ENCODE peak calls at places on chromosomes 11 and 22, in five cellular contexts. O, S, D, K and B are unnamed samples.

GRCh38 chr11:134450186-134450585 is 38.1 kb upstream of the B3GAT1 start:
- DNase-seq in O (no peak), S (no peak), D (no peak), K (no peak), B (no peak)

GRCh38 chr11:46554205-46555162 is 39.3 kb downstream of the AMBRA1 start:
- DNase-seq in O (no peak), S (peak; percentile 81), D (peak; percentile 80), K (peak; percentile 30), B (peak; percentile 42)

GRCh38 chr11:104028476-104028875 is 8.0 kb upstream of the DDI1 start:
- DNase-seq in O (no peak), S (peak; percentile 82), D (peak; percentile 7), K (no peak), B (no peak)

GRCh38 chr22:32042924-32043323 is at the start of gene SLC5A1:
- DNase-seq in O (no peak), S (no peak), D (no peak), K (peak; percentile 90), B (peak; percentile 41)

GRCh38 chr11:69293819-69294505 is at the start of gene MYEOV:
- DNase-seq in O (no peak), S (peak; percentile 29), D (no peak), K (peak; percentile 82), B (peak; percentile 22)

GRCh38 chr11:123597859-123598258 is 56.6 kb downstream of the SCN3B start:
- DNase-seq in O (no peak), S (no peak), D (no peak), K (no peak), B (no peak)

GRCh38 chr22:48605856-48606255 is 1221.8 kb downstream of the BRD1 start:
- DNase-seq in O (no peak), S (no peak), D (no peak), K (no peak), B (no peak)

GRCh38 chr11:24842308-24842707 is 345.5 kb downstream of the LUZP2 start:
- DNase-seq in O (no peak), S (no peak), D (no peak), K (no peak), B (no peak)

GRCh38 chr22:38956551-38956950 is 858 bp upstream of the APOBEC3A start:
- DNase-seq in O (no peak), S (no peak), D (no peak), K (no peak), B (no peak)

GRCh38 chr11:92251980-92252379 is 27.4 kb downstream of the FAT3 start:
- DNase-seq in O (no peak), S (peak; percentile 54), D (peak; percentile 68), K (no peak), B (no peak)

GRCh38 chr22:47540011-47540410 is 777.6 kb downstream of the TBC1D22A start:
- DNase-seq in O (no peak), S (no peak), D (no peak), K (no peak), B (no peak)

GRCh38 chr22:31062566-31063230 is 18.4 kb upstream of the SMTN start:
- DNase-seq in O (no peak), S (no peak), D (no peak), K (no peak), B (no peak)

GRCh38 chr22:46983046-46983445 is 220.6 kb downstream of the TBC1D22A start:
- DNase-seq in O (no peak), S (no peak), D (no peak), K (no peak), B (no peak)

GRCh38 chr11:68206211-68206610 is 6.9 kb downstream of the KMT5B start:
- DNase-seq in O (no peak), S (peak; percentile 76), D (peak; percentile 69), K (peak; percentile 54), B (no peak)

GRCh38 chr11:108144615-108145014 is 23.2 kb downstream of the ACAT1 start:
- DNase-seq in O (no peak), S (no peak), D (no peak), K (no peak), B (no peak)

GRCh38 chr11:128484172-128484571 is 103.2 kb downstream of the ETS1 start:
- DNase-seq in O (no peak), S (no peak), D (no peak), K (no peak), B (no peak)

GRCh38 chr22:49929553-49929979 is 11.1 kb downstream of the CRELD2 start:
- DNase-seq in O (peak; percentile 77), S (peak; percentile 53), D (no peak), K (peak; percentile 71), B (peak; percentile 66)

GRCh38 chr22:38964989-38965388 is 7.6 kb downstream of the APOBEC3A start:
- DNase-seq in O (no peak), S (no peak), D (no peak), K (peak; percentile 44), B (peak; percentile 78)

GRCh38 chr22:25085930-25086901 is 113.4 kb upstream of the CRYBB3 start:
- DNase-seq in O (peak; percentile 61), S (peak; percentile 49), D (no peak), K (no peak), B (peak; percentile 58)

GRCh38 chr22:31818481-31819392 is 64.9 kb downstream of the DEPDC5 start:
- DNase-seq in O (no peak), S (peak; percentile 5), D (peak; percentile 48), K (no peak), B (no peak)

GRCh38 chr11:60159284-60159683 is 23.6 kb downstream of the MS4A6A start:
- DNase-seq in O (no peak), S (no peak), D (no peak), K (no peak), B (no peak)

GRCh38 chr11:19953342-19953741 is 206.9 kb downstream of the DBX1 start:
- DNase-seq in O (no peak), S (peak; percentile 41), D (peak; percentile 81), K (no peak), B (no peak)

GRCh38 chr11:72352859-72353551 is 81.3 kb downstream of the CLPB start:
- DNase-seq in O (no peak), S (peak; percentile 77), D (peak; percentile 85), K (no peak), B (peak; percentile 70)
- TF ChIP-seq CTCF in O (peak; percentile 9), S (peak; percentile 62), D (peak; percentile 69), K (no peak), B (peak; percentile 40)

GRCh38 chr11:57180964-57181363 is 789 bp upstream of the LRRC55 start:
- DNase-seq in O (no peak), S (no peak), D (no peak), K (no peak), B (peak; percentile 77)
- H3K9me3 ChIP-seq in O (no peaks in the 10 kb centered on the region), S (no peaks in the 10 kb centered on the region), D (no peaks in the 10 kb centered on the region), K (no peaks in the 10 kb centered on the region), B (no peaks in the 10 kb centered on the region)

GRCh38 chr22:20979940-20980453 is 2.1 kb upstream of the LZTR1 start:
- DNase-seq in O (no peak), S (no peak), D (no peak), K (no peak), B (no peak)

GRCh38 chr22:20977516-20978170 is 4.5 kb upstream of the LZTR1 start:
- DNase-seq in O (no peak), S (no peak), D (no peak), K (no peak), B (no peak)

GRCh38 chr22:20980523-20980922 is 1.6 kb upstream of the LZTR1 start:
- DNase-seq in O (no peak), S (no peak), D (no peak), K (no peak), B (no peak)

GRCh38 chr22:20978419-20978818 is 3.7 kb upstream of the LZTR1 start:
- DNase-seq in O (no peak), S (no peak), D (no peak), K (no peak), B (no peak)

DNA sequence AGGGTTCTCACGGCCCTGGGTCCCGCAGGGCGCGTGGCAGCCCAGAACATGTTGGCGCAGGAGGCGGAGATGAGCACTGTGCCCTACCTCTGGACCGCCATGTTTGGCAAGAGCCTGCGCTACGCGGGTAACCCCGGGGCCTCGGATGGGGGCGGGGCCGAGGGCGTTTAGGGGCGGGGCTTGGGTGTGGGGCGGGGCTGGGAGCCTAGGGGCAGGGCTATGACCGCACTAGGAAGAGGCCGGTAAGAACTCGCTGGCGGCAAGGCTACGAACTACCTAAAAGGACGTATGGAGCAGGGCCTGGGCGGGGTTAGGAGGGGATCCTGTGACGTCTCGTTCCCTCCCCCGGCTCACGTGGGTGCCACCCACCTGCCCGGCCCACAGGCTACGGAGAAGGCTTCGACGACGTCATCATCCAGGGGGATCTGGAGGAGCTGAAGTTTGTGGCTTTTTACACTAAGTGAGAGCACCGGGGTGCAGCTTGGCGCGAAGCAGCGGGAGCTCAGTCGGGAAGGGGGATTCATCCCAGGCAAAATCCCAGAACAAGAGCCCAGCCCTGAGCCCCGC is 2.8 kb upstream of the LZTR1 start:
- DNase-seq in O (peak; percentile 60), S (peak; percentile 93), D (peak; percentile 67), K (peak; percentile 86), B (peak; percentile 59)
- H3K4me3 ChIP-seq in O (peak overlapping the region; percentile 32), S (no peak overlapping the region), D (peak overlapping the region; percentile 10), K (no peak overlapping the region), B (no peak overlapping the region)

DNA sequence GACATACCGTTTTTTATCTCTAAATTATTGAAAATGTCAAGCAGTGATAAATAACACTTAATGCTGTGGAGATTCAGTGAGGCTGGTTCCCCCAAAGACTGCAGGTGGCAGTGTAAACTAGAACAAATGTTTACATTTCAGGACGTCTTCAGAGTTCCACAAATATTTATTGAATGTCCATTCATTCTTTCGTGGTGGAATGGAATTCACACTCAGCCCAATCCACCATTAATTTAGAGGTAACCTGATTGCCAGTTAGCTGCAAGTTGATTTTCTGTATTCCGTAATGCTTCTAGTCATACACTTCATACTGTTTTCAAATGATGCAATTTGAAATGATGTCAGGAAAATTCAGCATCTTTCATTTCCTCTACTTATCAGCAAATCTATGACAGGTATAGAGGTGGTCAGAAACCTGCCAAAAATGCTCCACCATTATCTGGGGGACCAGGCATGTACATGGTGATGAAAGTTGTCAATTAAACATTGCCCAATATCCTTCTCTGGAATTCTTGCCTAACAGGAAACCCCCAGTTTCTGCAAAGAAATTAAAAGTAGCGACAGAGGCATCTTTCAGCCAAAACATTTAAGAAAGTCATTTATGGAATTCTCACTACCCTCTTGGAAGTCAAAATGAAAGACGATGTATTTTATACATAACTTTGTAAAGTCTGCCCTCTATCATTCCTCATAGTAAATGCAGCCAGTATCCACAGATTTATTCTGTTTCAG is 94.3 kb upstream of the BMAL1 start:
- DNase-seq in O (no peak), S (peak; percentile 79), D (peak; percentile 54), K (peak; percentile 18), B (no peak)
- TF ChIP-seq CTCF in O (peak; percentile 57), S (peak; percentile 63), D (peak; percentile 66), K (no peak), B (peak; percentile 40)

DNA sequence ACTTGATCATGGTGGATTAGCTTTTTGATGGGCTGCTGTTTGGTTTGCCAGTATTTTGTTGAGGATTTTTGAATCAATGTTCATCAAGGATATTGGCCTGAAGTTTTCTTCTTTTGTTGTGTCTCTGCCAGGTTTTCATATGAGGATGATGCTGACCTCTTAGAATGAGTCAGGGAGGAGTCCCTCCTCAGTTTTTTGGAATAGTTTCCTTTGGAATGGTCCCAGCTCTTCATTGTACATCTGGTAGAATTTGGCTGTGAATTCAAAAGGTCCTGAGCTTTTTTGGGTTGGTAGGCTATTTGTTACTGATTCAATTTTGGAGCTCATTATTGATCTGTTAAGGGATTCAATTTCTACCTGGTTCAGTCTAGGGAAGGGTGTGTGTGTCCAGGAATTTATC is 78.1 kb downstream of the CTSC start:
- DNase-seq in O (no peak), S (no peak), D (no peak), K (no peak), B (no peak)
- H3K9me3 ChIP-seq in O (peaks cover 19% of the 10 kb centered on the region), S (no peaks in the 10 kb centered on the region), D (no peaks in the 10 kb centered on the region), K (peaks cover 14% of the 10 kb centered on the region), B (no peaks in the 10 kb centered on the region)

GRCh38 chr11:2415601-2416380 is 15.2 kb downstream of the TSSC4 start:
- DNase-seq in O (peak; percentile 9), S (no peak), D (no peak), K (no peak), B (no peak)
- H3K4me3 ChIP-seq in O (no peak overlapping the region), S (no peak overlapping the region), D (no peak overlapping the region), K (no peak overlapping the region), B (no peak overlapping the region)